ENCODE peak calls at places on chromosomes 16 and 17, in seven cellular contexts. P is NCI-H748 treated with DMSO at 0.1 percent for 48 hours; Q is T-helper 1 cell; W is hippocampal formation; B is AG09309; C is stimulated activated CD4-positive, alpha-beta T cell treated with anti-CD3 and anti-CD28 coated beads, Interleukin-1b, Interleukin-23, amount 100 ng/mL, for 24 hours; U is tibial artery. V is an unnamed sample.

GRCh38 chr17:7586673-7587419 is 3.0 kb downstream of the SOX15 start:
- DNase-seq in P (no peak), Q (no peak), W (no peak), U (no peak), C (no peak), B (no peak), V (no peak)

GRCh38 chr17:63983326-63983725 is 10.6 kb upstream of the SCN4A start:
- DNase-seq in Q (no peak), C (no peak), W (no peak), P (no peak), U (no peak), B (no peak), V (no peak)

GRCh38 chr17:12756786-12757185 is 32.5 kb upstream of the ARHGAP44 start:
- DNase-seq in U (no peak), Q (no peak), W (no peak), P (no peak), C (no peak), B (no peak), V (no peak)

GRCh38 chr17:57557793-57558681 is 187.1 kb downstream of the CCDC182 start:
- DNase-seq in B (no peak), U (no peak), W (no peak), P (no peak), C (no peak), Q (no peak), V (no peak)

GRCh38 chr17:40307691-40308289 is 1.2 kb upstream of the RARA start:
- DNase-seq in Q (no peak), W (no peak), U (no peak), B (no peak), C (no peak), P (no peak), V (no peak)

GRCh38 chr17:42131971-42132370 is 9.4 kb downstream of the HSPB9 start:
- DNase-seq in B (no peak), W (peak; percentile 20), P (no peak), C (no peak), Q (no peak), U (no peak), V (no peak)

GRCh38 chr17:39661044-39661406 is 4.1 kb upstream of the TCAP start:
- DNase-seq in P (no peak), U (no peak), B (no peak), W (no peak), Q (no peak), C (no peak), V (no peak)

GRCh38 chr16:3012828-3013420 is at the start of gene CLDN9:
- DNase-seq in B (no peak), U (no peak), W (no peak), P (no peak), C (no peak), Q (no peak), V (no peak)

GRCh38 chr16:66508261-66508913 is 41.5 kb downstream of the TK2 start:
- DNase-seq in B (no peak), W (no peak), C (no peak), P (no peak), Q (no peak), U (peak; percentile 65), V (no peak)

GRCh38 chr17:37339321-37339720 is 36.5 kb upstream of the C17orf78 start:
- DNase-seq in U (no peak), W (no peak), P (no peak), B (no peak), C (no peak), Q (no peak), V (no peak)

GRCh38 chr16:87057951-87058560 is 259.1 kb downstream of the C16orf95 start:
- DNase-seq in B (no peak), U (peak; percentile 57), P (no peak), W (no peak), Q (no peak), C (no peak), V (no peak)

GRCh38 chr17:70013911-70014310 is 61.1 kb upstream of the KCNJ16 start:
- DNase-seq in U (no peak), W (no peak), C (no peak), P (no peak), Q (no peak), B (no peak), V (no peak)

GRCh38 chr17:28807925-28808641 is 34.5 kb downstream of the FAM222B start:
- DNase-seq in Q (no peak), B (peak; percentile 69), C (no peak), P (peak; percentile 49), U (no peak), W (peak; percentile 22), V (no peak)

GRCh38 chr17:31629696-31630470 is 229.2 kb downstream of the COPRS start:
- DNase-seq in W (no peak), B (peak; percentile 81), U (no peak), Q (no peak), P (no peak), C (no peak), V (no peak)

GRCh38 chr17:36092228-36092627 is 2.3 kb upstream of the CCL3 start:
- DNase-seq in U (no peak), Q (peak; percentile 55), C (no peak), P (no peak), B (no peak), W (no peak), V (no peak)

GRCh38 chr16:23186171-23186570 is 3.6 kb downstream of the SCNN1G start:
- DNase-seq in Q (no peak), U (no peak), W (no peak), C (no peak), B (no peak), P (no peak), V (no peak)

GRCh38 chr17:67221062-67221998 is 23.7 kb downstream of the HELZ start:
- DNase-seq in U (no peak), Q (peak; percentile 54), W (no peak), P (no peak), B (no peak), C (no peak), V (no peak)

GRCh38 chr16:54633943-54634362 is 296.7 kb upstream of the IRX5 start:
- DNase-seq in U (peak; percentile 85), Q (no peak), C (no peak), P (no peak), W (peak; percentile 3), B (no peak), V (no peak)

V was measured in sciatic nerve.